ENCODE peak calls at places on chromosomes 12 and 14, in six cellular contexts. C is HCT116, Y is Panc1, J is upper lobe of left lung, R is K562, K is GM12878. X is an unnamed sample.

GRCh38 chr12:117875652-117876491 is 92.9 kb downstream of the KSR2 start:
- ATAC-seq in C (no peak), Y (no peak), J (no peak), R (peak), K (peak), X (no peak)

GRCh38 chr12:62537544-62537943 is 70.9 kb downstream of the MON2 start:
- ATAC-seq in C (no peak), Y (no peak), J (no peak), R (no peak), K (no peak), X (no peak)

GRCh38 chr14:36550899-36551298 is 30.9 kb upstream of the NKX2-1 start:
- ATAC-seq in C (no peak), Y (no peak), J (no peak), R (no peak), K (no peak), X (no peak)

GRCh38 chr12:59698599-59698998 is 102.8 kb downstream of the SLC16A7 start:
- ATAC-seq in C (no peak), Y (no peak), J (peak), R (no peak), K (no peak), X (peak)

GRCh38 chr14:99507860-99508640 is 26.8 kb downstream of the CCNK start:
- ATAC-seq in C (no peak), Y (peak), J (no peak), R (no peak), K (no peak), X (no peak)

GRCh38 chr12:93857279-93857894 is 180.2 kb downstream of the CRADD start:
- ATAC-seq in C (no peak), Y (no peak), J (no peak), R (no peak), K (no peak), X (no peak)

GRCh38 chr14:103319422-103319821 is 14.6 kb upstream of the EIF5 start:
- ATAC-seq in C (no peak), Y (no peak), J (no peak), R (no peak), K (peak), X (no peak)

GRCh38 chr12:7093892-7094291 is 1.6 kb upstream of the C1R start:
- ATAC-seq in C (no peak), Y (no peak), J (peak), R (no peak), K (no peak), X (no peak)

GRCh38 chr12:128861226-128862016 is 8.1 kb downstream of the GLT1D1 start:
- ATAC-seq in C (no peak), Y (peak), J (no peak), R (no peak), K (no peak), X (no peak)

GRCh38 chr14:22488522-22489246 is 100.3 kb downstream of the DAD1 start:
- ATAC-seq in C (no peak), Y (no peak), J (no peak), R (no peak), K (peak), X (no peak)

GRCh38 chr12:106138646-106139421 is at the start of gene NUAK1:
- ATAC-seq in C (peak), Y (peak), J (peak), R (no peak), K (peak), X (peak)

GRCh38 chr14:92005019-92005418 is 34.8 kb downstream of the TRIP11 start:
- ATAC-seq in C (no peak), Y (no peak), J (no peak), R (no peak), K (no peak), X (no peak)

GRCh38 chr12:1318327-1319031 is 275.9 kb downstream of the FBXL14 start:
- ATAC-seq in C (no peak), Y (peak), J (peak), R (peak), K (no peak), X (no peak)

GRCh38 chr12:2513141-2514037 is 281.4 kb upstream of the FKBP4 start:
- ATAC-seq in C (no peak), Y (no peak), J (no peak), R (no peak), K (no peak), X (no peak)

GRCh38 chr12:30630378-30631285 is 65.0 kb downstream of the IPO8 start:
- ATAC-seq in C (no peak), Y (no peak), J (no peak), R (no peak), K (no peak), X (no peak)

GRCh38 chr12:19561411-19561961 is 122.2 kb downstream of the AEBP2 start:
- ATAC-seq in C (no peak), Y (no peak), J (no peak), R (no peak), K (no peak), X (no peak)

GRCh38 chr14:74984241-74985027 is 18.3 kb upstream of the EIF2B2 start:
- ATAC-seq in C (no peak), Y (no peak), J (no peak), R (no peak), K (no peak), X (no peak)

GRCh38 chr12:93722179-93722578 is 45.0 kb downstream of the CRADD start:
- ATAC-seq in C (no peak), Y (no peak), J (no peak), R (no peak), K (no peak), X (no peak)

GRCh38 chr14:92109490-92109889 is 3.1 kb upstream of the ATXN3 start:
- ATAC-seq in C (no peak), Y (no peak), J (no peak), R (no peak), K (no peak), X (no peak)

GRCh38 chr14:64702493-64703392 is 1.5 kb upstream of the PLEKHG3 start:
- ATAC-seq in C (peak), Y (no peak), J (no peak), R (no peak), K (no peak), X (no peak)
- TF ChIP-seq POLR2AphosphoS5 in C (peak), Y (no peak), J (no peak), R (no peak), K (no peak), X (no peak)

DNA sequence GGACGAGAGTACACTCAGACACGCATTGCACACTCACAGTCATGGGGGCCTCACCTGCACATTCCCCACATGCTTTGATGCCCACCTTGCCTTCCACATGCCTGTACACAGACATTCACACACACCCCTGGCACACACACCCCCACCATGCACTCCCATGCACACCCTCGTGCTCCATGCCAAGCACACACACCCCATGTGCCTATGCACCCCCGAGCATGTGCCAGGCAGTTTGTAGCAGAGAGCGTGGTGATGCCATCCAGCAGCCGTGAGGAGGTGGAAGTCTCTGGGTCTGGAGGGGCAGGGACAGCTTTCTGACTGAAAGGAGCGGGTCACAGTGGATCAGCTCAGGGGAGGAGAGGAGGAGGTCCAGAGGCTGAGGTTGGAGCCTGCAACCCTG is 10.7 kb upstream of the NXPH4 start:
- ATAC-seq in C (no peak), Y (peak), J (no peak), R (no peak), K (no peak), X (no peak)
- TF ChIP-seq POLR2AphosphoS5 in C (no peak), Y (no peak), J (no peak), R (no peak), K (no peak), X (no peak)

DNA sequence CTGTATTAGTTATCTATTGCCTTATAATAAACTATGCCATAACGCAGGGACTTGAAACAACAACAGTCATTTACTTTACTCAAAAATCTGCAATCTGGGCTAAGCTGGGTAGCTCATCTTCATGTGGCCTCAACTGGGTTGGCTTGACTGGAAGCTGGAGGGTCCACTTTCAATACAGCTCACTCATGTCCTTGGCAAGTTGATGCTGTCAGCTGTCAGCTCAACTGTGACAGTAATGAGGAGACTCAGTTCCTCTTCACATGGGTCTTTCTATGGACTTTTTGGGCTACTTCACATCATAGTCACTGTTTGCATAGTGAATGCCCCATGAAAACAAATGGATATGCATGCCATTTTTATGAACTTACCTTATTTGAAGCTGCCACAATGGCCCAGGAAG is 33.6 kb upstream of the STRAP start:
- ATAC-seq in C (no peak), Y (no peak), J (no peak), R (no peak), K (peak), X (no peak)
- TF ChIP-seq POLR2AphosphoS5 in C (no peak), Y (no peak), J (no peak), R (no peak), K (no peak), X (no peak)

DNA sequence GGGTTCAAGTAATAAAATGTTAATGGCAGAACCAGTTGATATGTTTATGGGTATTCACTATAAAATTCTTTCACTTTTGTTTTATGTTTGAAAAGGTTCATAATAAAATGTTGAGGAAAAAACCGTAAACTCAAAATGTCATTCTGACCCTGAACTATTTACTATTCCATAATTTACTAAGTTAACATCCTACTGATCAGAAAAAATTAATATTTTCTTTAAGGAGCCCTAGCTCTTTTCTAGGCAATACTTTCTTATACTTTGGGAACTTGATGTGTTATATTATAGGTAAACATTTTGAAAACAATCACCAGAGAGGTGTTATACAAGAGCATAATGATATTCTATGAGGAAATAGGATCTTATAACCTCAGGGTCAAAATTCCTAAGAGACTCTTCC is 334.6 kb downstream of the ZFP36L1 start:
- ATAC-seq in C (no peak), Y (no peak), J (no peak), R (no peak), K (no peak), X (no peak)
- TF ChIP-seq POLR2AphosphoS5 in C (no peak), Y (no peak), J (no peak), R (no peak), K (no peak), X (no peak)

GRCh38 chr12:65967696-65968095 is 143.4 kb downstream of the HMGA2 start:
- ATAC-seq in C (peak), Y (no peak), J (no peak), R (no peak), K (no peak), X (no peak)
- TF ChIP-seq POLR2AphosphoS5 in C (no peak), Y (no peak), J (no peak), R (no peak), K (no peak), X (no peak)

GRCh38 chr12:65656904-65657351 is 167.4 kb upstream of the HMGA2 start:
- ATAC-seq in C (peak), Y (peak), J (no peak), R (no peak), K (peak), X (no peak)
- TF ChIP-seq POLR2AphosphoS5 in C (peak), Y (no peak), J (no peak), R (no peak), K (no peak), X (no peak)

DNA sequence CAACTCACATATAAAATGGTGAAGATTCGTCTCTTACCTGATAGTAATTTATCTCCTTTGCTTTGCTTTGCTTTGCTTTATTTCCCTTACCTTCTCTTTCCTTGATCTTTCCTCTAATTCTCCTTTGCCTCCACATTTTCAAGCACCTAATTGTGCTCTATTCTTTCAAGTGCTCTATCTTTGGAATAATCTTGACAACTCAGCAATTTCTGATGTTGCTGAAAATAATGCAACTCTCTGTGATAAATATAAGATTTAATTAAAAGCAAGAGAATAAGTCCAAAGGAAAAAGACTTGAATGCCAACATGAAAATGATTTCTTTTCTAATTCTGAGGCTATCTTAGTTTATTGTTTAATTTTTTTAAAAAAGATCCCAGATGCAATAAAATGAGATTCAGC is 139.5 kb upstream of the SYT1 start:
- ATAC-seq in C (no peak), Y (no peak), J (no peak), R (no peak), K (no peak), X (no peak)
- TF ChIP-seq POLR2AphosphoS5 in C (no peak), Y (no peak), J (no peak), R (no peak), K (no peak), X (no peak)

DNA sequence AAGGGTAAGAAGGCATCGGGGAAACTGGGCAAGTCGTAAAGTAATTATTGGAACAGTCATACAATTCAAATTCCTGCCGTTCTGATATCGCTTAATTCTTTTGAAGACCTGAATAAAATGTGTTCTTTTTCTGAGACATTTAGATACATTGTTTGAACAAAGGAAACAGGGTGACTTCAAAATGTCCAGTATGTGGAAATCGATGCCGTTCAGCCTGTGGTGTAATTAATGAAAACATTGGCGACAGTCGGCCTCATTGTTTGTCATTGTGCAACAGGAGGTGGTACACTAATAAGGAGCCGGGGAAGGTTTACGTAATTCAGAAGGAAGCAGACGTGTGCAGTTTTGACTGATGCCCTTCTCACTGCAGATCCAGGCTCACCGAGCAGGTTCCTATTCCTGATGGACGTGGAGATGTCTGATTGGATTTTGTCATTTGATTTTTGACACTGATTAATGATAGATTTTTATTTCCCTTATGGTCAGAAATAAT is 92.7 kb downstream of the BORCS5 start:
- ATAC-seq in C (no peak), Y (no peak), J (peak), R (no peak), K (no peak), X (peak)
- TF ChIP-seq POLR2AphosphoS5 in C (no peak), Y (no peak), J (peak), R (no peak), K (no peak), X (peak)

DNA sequence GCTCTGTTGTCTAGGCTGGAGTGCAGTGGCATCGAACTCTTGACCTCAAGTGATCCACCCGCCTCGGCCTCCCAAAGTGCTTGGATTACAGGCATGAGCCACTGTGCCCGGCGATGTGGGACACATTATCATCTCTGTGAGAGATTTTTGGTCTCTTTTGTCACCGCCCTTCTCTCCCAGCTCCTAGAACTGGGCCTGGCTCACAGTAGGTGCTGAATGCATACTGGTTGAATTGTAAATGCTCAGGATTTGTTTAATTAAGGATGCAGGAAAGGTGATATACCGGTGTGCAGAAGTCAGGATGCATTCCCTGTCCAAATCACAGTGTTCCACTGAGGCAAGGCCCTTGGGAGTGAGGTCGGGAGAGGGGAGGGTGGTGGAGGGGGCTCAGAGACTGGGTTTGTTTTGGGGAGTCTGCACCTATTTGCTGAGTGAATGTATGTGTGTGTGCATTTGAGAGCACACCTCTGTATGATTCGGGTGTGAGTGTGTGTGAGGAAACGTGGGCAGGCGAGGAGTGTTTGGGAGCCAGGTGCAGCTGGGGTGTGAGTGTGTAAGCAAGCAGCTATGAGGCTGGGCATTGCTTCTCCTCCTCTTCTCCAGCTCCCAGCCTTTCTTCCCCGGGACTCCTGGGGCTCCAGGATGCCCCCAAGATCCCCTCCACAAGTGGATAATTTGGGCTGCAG is 1.0 kb upstream of the KRT18 start:
- ATAC-seq in C (no peak), Y (no peak), J (no peak), R (no peak), K (no peak), X (no peak)
- TF ChIP-seq POLR2AphosphoS5 in C (no peak), Y (peak), J (no peak), R (no peak), K (no peak), X (no peak)

DNA sequence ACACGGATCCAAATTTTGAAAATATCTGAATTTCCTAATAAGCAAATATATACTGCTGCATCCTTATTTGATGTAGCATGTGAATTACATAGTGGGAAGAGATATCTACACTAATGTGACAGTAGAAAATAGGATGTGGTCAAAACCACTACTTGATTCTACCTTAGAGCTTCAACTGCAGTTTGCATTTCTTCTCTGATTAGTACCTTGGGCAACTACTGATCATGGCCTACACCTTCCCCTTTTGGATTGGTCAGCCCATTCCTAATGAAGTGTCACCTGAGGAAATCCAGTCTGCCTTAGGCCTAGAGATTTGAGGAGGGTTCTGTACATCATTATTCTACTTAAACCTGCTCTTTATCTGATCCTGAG is 10.7 kb downstream of the LLPH start:
- ATAC-seq in C (no peak), Y (no peak), J (no peak), R (no peak), K (peak), X (no peak)
- TF ChIP-seq POLR2AphosphoS5 in C (no peak), Y (no peak), J (no peak), R (no peak), K (no peak), X (no peak)